ENCODE peak calls at places on chromosomes 3 and 15, in eight cellular contexts. P is IMR-90, J is ovary, A is A549, U is adrenal gland, N is tibial nerve, Y is lower leg skin, V is right lobe of liver. D is an unnamed sample.

GRCh38 chr3:177294221-177294620 is 96.9 kb upstream of the TBL1XR1 start:
- DNase-seq in P (peak), J (peak), A (no peak), U (peak), N (peak), Y (no peak), V (no peak), D (peak)

GRCh38 chr3:11995061-11995460 is 9.1 kb upstream of the SYN2 start:
- DNase-seq in P (no peak), J (no peak), A (no peak), U (no peak), N (no peak), Y (no peak), V (no peak), D (no peak)

GRCh38 chr15:67685008-67685599 is 140.2 kb upstream of the SKOR1 start:
- DNase-seq in P (peak), J (no peak), A (no peak), U (no peak), N (no peak), Y (no peak), V (no peak), D (peak)

GRCh38 chr3:108088697-108089096 is 2.1 kb downstream of the CD47 start:
- DNase-seq in P (peak), J (no peak), A (no peak), U (no peak), N (no peak), Y (no peak), V (no peak), D (peak)

GRCh38 chr15:71146597-71146996 is 31.3 kb downstream of the THSD4 start:
- DNase-seq in P (no peak), J (no peak), A (no peak), U (no peak), N (no peak), Y (no peak), V (no peak), D (no peak)

GRCh38 chr15:72554471-72555425 is 80.6 kb downstream of the ARIH1 start:
- DNase-seq in P (peak), J (no peak), A (no peak), U (peak), N (no peak), Y (no peak), V (no peak), D (no peak)

GRCh38 chr3:117921908-117922456 is 1112.7 kb downstream of the IGSF11 start:
- DNase-seq in P (no peak), J (no peak), A (no peak), U (no peak), N (no peak), Y (no peak), V (no peak), D (no peak)

GRCh38 chr15:40906947-40907802 is 12.9 kb downstream of the VPS18 start:
- DNase-seq in P (peak), J (peak), A (no peak), U (peak), N (no peak), Y (peak), V (peak), D (no peak)

GRCh38 chr3:194051554-194052175 is 84.3 kb upstream of the HES1 start:
- DNase-seq in P (no peak), J (no peak), A (no peak), U (no peak), N (no peak), Y (peak), V (no peak), D (no peak)

GRCh38 chr3:50652709-50653108 is 22.0 kb upstream of the DOCK3 start:
- DNase-seq in P (peak), J (no peak), A (peak), U (no peak), N (no peak), Y (no peak), V (no peak), D (peak)

GRCh38 chr3:102510663-102511062 is 75.8 kb downstream of the ZPLD1 start:
- DNase-seq in P (no peak), J (no peak), A (no peak), U (no peak), N (no peak), Y (no peak), V (no peak), D (no peak)

GRCh38 chr3:170364965-170365364 is 7.5 kb downstream of the SKIL start:
- DNase-seq in P (no peak), J (no peak), A (no peak), U (no peak), N (no peak), Y (no peak), V (no peak), D (no peak)

GRCh38 chr15:32641517-32642059 is at the start of gene SCG5:
- DNase-seq in P (peak), J (no peak), A (no peak), U (no peak), N (no peak), Y (no peak), V (no peak), D (peak)

GRCh38 chr15:61037031-61037430 is 192.1 kb downstream of the RORA start:
- DNase-seq in P (no peak), J (no peak), A (no peak), U (no peak), N (no peak), Y (no peak), V (no peak), D (no peak)

GRCh38 chr15:68830141-68830540 is 9.4 kb upstream of the ANP32A start:
- DNase-seq in P (no peak), J (no peak), A (no peak), U (no peak), N (no peak), Y (no peak), V (no peak), D (no peak)

GRCh38 chr15:27097506-27097905 is 126.5 kb downstream of the GABRG3 start:
- DNase-seq in P (no peak), J (no peak), A (no peak), U (no peak), N (no peak), Y (no peak), V (no peak), D (no peak)

GRCh38 chr15:100650685-100651084 is 48.3 kb downstream of the ASB7 start:
- DNase-seq in P (no peak), J (no peak), A (peak), U (no peak), N (no peak), Y (no peak), V (no peak), D (no peak)

GRCh38 chr15:77544162-77544561 is 88.5 kb downstream of the LINGO1 start:
- DNase-seq in P (no peak), J (no peak), A (no peak), U (no peak), N (no peak), Y (no peak), V (no peak), D (no peak)

GRCh38 chr3:14124223-14124614 is 451 bp downstream of the CHCHD4 start:
- DNase-seq in P (no peak), J (peak), A (peak), U (peak), N (peak), Y (peak), V (peak), D (peak)

GRCh38 chr3:155701882-155702465 is 42.9 kb downstream of the PLCH1 start:
- DNase-seq in P (peak), J (no peak), A (peak), U (no peak), N (peak), Y (no peak), V (no peak), D (peak)

GRCh38 chr3:87318609-87319008 is 42.2 kb upstream of the POU1F1 start:
- DNase-seq in P (no peak), J (no peak), A (no peak), U (no peak), N (no peak), Y (no peak), V (no peak), D (no peak)

GRCh38 chr15:92806763-92807162 is 93.4 kb upstream of the CHD2 start:
- DNase-seq in P (no peak), J (peak), A (no peak), U (no peak), N (no peak), Y (no peak), V (peak), D (no peak)

GRCh38 chr15:92809064-92809879 is 90.9 kb upstream of the CHD2 start:
- DNase-seq in P (peak), J (peak), A (peak), U (peak), N (peak), Y (peak), V (peak), D (peak)

GRCh38 chr15:92809880-92810361 is 90.2 kb upstream of the CHD2 start:
- DNase-seq in P (peak), J (peak), A (no peak), U (peak), N (peak), Y (no peak), V (no peak), D (peak)

GRCh38 chr15:92808611-92809063 is 91.5 kb upstream of the CHD2 start:
- DNase-seq in P (peak), J (peak), A (no peak), U (no peak), N (no peak), Y (peak), V (peak), D (peak)

GRCh38 chr15:92807971-92808571 is 92.1 kb upstream of the CHD2 start:
- DNase-seq in P (no peak), J (peak), A (no peak), U (no peak), N (peak), Y (no peak), V (no peak), D (peak)
- TF ChIP-seq POLR2A in P (no peak), J (no peak), A (no peak), U (no peak), N (no peak), Y (no peak), V (peak), D (no peak)

GRCh38 chr3:197957775-197958103 is 2.3 kb upstream of the LMLN start:
- DNase-seq in P (no peak), J (no peak), A (no peak), U (no peak), N (no peak), Y (no peak), V (no peak), D (no peak)
- TF ChIP-seq POLR2A in P (no peak), J (no peak), A (no peak), U (no peak), N (no peak), Y (no peak), V (peak), D (no peak)

DNA sequence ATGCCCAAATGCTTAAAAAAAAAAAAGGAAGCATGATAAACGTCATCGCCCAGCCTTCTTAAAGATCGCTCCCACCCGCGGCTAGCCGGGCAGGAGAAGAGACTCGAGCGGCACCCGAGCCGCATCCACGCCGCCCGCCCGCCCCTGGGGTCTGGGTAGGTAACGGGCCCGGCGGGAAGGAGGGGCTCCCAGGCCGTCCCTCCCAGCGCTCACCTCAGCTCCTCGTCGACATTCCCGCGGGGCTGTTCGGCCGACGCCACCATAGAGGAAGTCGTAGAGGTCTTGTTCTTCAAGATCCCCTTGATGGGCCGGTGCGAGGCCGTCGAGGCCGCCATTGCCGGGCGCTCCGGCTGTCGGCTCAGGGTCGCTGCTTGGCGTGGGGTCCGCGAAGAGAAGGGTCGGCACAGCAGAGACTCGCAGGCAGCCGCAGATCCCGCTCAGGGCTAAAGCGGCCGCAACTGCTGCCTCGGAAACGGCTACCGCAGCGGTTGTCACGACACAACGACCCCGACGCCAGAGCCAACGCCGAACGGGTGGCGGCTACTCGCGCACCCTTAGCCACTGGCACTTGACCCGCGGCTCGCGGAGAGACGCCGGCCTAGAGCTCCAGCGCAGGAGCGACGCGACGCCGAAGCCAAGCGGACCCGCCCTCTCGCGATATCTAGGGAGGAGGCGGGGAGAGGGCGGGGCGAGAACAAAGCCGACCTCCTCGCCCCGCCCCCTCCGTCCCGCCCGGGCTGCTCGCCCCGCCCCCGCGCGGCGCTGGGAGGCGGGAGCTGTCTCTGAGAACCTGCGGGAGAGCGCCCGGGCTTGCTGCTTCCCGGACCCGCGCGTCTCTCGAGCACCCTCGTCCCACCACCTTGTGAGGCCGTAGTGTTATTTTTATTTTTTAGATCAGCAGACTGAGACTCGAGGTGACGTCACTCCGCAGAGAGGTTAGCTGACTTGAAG is at the start of gene PPP1R2:
- DNase-seq in P (peak), J (peak), A (peak), U (peak), N (peak), Y (peak), V (peak), D (peak)
- TF ChIP-seq POLR2A in P (peak), J (peak), A (peak), U (peak), N (peak), Y (no peak), V (peak), D (peak)

DNA sequence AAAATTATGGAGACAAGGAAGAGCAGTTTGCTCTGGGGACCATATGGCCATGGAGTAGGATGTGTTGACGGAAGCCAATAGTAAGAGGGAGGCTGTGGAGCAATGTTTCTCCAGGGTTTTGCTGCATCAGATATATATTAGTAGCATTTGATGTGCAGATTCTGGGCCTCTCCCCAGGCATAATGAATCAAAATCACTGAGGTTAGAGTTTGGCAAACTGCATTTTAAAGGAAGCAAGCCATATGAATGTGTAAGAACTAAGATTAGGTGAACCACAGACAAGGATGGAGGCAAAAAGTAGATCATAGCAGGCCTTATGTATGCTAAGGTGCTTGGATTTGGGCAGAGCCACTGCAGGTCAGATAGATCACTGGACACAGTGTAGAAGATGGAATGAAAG is 192.9 kb upstream of the IL12A start:
- DNase-seq in P (no peak), J (no peak), A (no peak), U (no peak), N (no peak), Y (no peak), V (no peak), D (no peak)
- TF ChIP-seq POLR2A in P (no peak), J (no peak), A (no peak), U (no peak), N (no peak), Y (no peak), V (no peak), D (no peak)

DNA sequence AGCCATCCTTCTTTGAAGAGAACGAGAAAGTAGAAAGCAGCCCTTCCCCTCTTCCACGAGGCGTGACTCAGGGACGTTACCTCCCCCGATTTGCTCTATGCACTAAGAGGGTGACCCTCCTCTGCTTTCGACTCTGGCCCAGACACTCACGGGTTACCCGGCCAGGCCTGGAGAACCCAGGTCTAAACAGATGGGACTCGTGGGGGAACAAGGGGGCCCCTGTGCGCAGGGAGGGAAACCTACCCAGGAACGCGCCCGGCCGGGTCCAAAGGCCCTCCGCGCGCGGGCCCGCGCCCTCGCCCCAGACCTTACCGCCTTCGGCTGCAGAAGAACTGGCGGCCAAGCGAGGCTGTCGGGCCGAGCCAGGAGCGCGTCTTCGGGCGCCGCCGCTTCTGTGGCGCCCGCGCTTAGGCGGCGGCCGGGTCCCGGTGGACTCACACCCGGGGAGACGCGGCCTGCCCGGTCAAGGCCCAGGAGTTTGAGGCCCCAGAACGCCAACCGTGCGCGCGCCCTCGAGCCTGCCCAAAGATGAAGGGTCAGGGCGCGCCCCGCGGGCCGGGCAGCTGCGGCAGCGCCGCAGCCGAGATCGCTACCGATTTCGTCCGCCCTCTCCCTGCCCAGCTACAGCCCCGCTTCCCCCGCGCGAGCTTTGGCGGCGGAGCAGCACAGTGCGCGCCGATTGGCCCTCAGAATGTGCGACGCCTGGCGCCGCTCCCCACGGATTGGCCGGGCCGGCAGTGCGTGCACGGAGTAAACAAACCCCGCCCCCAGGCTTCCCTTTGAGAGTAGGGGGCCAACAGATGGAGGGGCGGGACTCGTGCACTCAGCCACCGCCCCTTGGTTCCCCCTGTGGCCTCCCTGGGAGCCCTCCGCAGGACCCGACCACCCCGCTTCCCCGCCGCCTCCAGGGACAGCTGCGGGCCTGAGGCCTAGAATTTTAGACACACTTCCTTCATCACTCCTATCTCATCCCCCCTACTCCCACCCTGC is at the start of gene TFDP2:
- DNase-seq in P (peak), J (peak), A (peak), U (peak), N (peak), Y (peak), V (peak), D (peak)
- TF ChIP-seq POLR2A in P (peak), J (peak), A (no peak), U (peak), N (peak), Y (no peak), V (peak), D (peak)

DNA sequence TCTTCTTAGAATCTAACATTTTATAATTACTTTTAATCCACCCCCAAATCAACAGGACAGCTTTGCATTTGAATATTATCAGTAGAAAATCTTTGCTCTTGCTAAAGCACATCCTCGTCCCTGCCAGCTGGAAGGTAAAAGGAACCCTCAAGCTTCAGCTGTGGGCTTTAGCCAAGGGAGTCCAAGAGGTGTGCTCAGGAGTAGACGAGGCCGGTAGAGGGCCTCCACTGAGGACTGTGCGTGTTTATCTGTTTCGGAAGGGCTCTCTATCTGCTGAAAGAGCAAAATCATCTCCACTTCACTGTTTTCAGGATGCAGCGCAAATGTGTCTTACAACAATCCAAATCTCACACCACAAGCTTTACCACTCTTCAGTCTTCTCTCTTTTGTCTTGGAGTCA is 257.4 kb upstream of the IL12A start:
- DNase-seq in P (no peak), J (no peak), A (no peak), U (no peak), N (no peak), Y (no peak), V (no peak), D (no peak)
- TF ChIP-seq POLR2A in P (no peak), J (no peak), A (no peak), U (no peak), N (no peak), Y (no peak), V (no peak), D (no peak)

DNA sequence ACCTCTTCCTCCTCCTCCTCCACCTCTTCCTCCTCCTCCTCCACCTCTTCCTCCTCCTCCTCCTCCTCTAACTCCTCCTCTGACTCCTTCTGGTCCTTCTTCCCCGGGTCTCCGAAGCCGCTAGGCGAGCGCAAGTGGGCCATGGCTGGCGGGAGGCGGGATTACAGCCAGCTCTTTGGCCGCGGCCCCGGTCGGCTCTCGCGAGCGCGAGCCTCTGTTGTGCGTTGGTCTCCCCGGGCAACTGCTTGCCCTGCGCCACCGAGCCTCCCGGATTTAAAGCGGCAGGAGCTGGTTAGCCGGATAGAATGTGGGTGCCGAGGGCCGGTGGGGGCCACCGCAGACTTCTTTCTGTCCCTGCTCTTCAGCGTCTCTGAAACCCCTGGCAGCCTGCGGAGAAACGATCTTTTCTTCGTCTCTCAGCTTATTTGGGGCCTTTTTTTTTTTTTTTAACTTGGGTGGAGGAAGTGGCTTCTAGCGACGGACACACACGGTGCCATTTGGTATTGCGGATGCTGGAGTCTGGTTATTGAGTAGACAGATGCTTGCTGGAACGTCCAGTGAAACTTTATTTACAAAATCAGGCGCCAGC is at the start of gene ERICH6:
- DNase-seq in P (peak), J (peak), A (peak), U (peak), N (peak), Y (peak), V (peak), D (peak)
- TF ChIP-seq POLR2A in P (peak), J (peak), A (peak), U (peak), N (no peak), Y (no peak), V (peak), D (peak)

D was measured in erythroblast.